ENCODE peak calls at places on chromosomes 5 and 9, in nine cellular contexts. One of them, this sample, is unnamed.
A peak's percentile ranks its signal among the peaks of the same experiment; 100 is the strongest.

GRCh38 chr5:26847041-26847736 is 191.2 kb downstream of the CDH9 start:
- DNase-seq in CD8-positive, alpha-beta T cell: no peak
- DNase-seq in breast epithelium: no peak
- DNase-seq in psoas muscle: no peak
- DNase-seq in heart left ventricle: no peak
- DNase-seq in uterus: no peak
- DNase-seq in neural progenitor cell: peak; percentile 4
- DNase-seq in IMR-90: no peak
- DNase-seq in prostate gland: no peak
- DNase-seq in this sample: peak; percentile 30

GRCh38 chr9:18071651-18072060 is 402.3 kb upstream of the ADAMTSL1 start:
- DNase-seq in uterus: peak; percentile 31
- DNase-seq in prostate gland: no peak
- DNase-seq in psoas muscle: no peak
- DNase-seq in breast epithelium: no peak
- DNase-seq in neural progenitor cell: no peak
- DNase-seq in CD8-positive, alpha-beta T cell: no peak
- DNase-seq in heart left ventricle: no peak
- DNase-seq in IMR-90: peak; percentile 30
- DNase-seq in this sample: no peak

GRCh38 chr5:99104538-99105132 is 175.8 kb upstream of the CHD1 start:
- DNase-seq in uterus: no peak
- DNase-seq in psoas muscle: no peak
- DNase-seq in heart left ventricle: no peak
- DNase-seq in prostate gland: no peak
- DNase-seq in neural progenitor cell: peak; percentile 70
- DNase-seq in IMR-90: peak; percentile 30
- DNase-seq in breast epithelium: no peak
- DNase-seq in CD8-positive, alpha-beta T cell: no peak
- DNase-seq in this sample: peak; percentile 19

GRCh38 chr9:73081979-73082657 is 69.5 kb upstream of the ANXA1 start:
- DNase-seq in prostate gland: no peak
- DNase-seq in heart left ventricle: no peak
- DNase-seq in uterus: no peak
- DNase-seq in breast epithelium: no peak
- DNase-seq in IMR-90: peak; percentile 27
- DNase-seq in CD8-positive, alpha-beta T cell: no peak
- DNase-seq in psoas muscle: no peak
- DNase-seq in neural progenitor cell: peak; percentile 72
- DNase-seq in this sample: no peak

GRCh38 chr5:127352068-127352467 is 61.5 kb downstream of the MEGF10 start:
- DNase-seq in uterus: no peak
- DNase-seq in prostate gland: no peak
- DNase-seq in IMR-90: no peak
- DNase-seq in CD8-positive, alpha-beta T cell: no peak
- DNase-seq in breast epithelium: no peak
- DNase-seq in psoas muscle: no peak
- DNase-seq in heart left ventricle: no peak
- DNase-seq in neural progenitor cell: no peak
- DNase-seq in this sample: no peak

GRCh38 chr5:66232701-66233100 is 88.6 kb downstream of the SREK1 start:
- DNase-seq in uterus: no peak
- DNase-seq in heart left ventricle: no peak
- DNase-seq in psoas muscle: no peak
- DNase-seq in IMR-90: peak; percentile 55
- DNase-seq in prostate gland: no peak
- DNase-seq in breast epithelium: no peak
- DNase-seq in CD8-positive, alpha-beta T cell: no peak
- DNase-seq in neural progenitor cell: no peak
- DNase-seq in this sample: no peak

GRCh38 chr5:170565077-170565476 is 61.3 kb downstream of the KCNIP1 start:
- DNase-seq in uterus: no peak
- DNase-seq in psoas muscle: no peak
- DNase-seq in IMR-90: no peak
- DNase-seq in neural progenitor cell: no peak
- DNase-seq in breast epithelium: no peak
- DNase-seq in prostate gland: no peak
- DNase-seq in CD8-positive, alpha-beta T cell: no peak
- DNase-seq in heart left ventricle: no peak
- DNase-seq in this sample: no peak

GRCh38 chr9:36868591-36869282 is 165.3 kb downstream of the PAX5 start:
- DNase-seq in prostate gland: no peak
- DNase-seq in neural progenitor cell: no peak
- DNase-seq in heart left ventricle: no peak
- DNase-seq in psoas muscle: no peak
- DNase-seq in CD8-positive, alpha-beta T cell: no peak
- DNase-seq in breast epithelium: no peak
- DNase-seq in IMR-90: no peak
- DNase-seq in uterus: no peak
- DNase-seq in this sample: no peak

GRCh38 chr5:133227897-133228296 is 176.1 kb downstream of the HSPA4 start:
- DNase-seq in psoas muscle: no peak
- DNase-seq in CD8-positive, alpha-beta T cell: no peak
- DNase-seq in uterus: no peak
- DNase-seq in IMR-90: no peak
- DNase-seq in breast epithelium: no peak
- DNase-seq in heart left ventricle: no peak
- DNase-seq in neural progenitor cell: no peak
- DNase-seq in prostate gland: no peak
- DNase-seq in this sample: no peak

GRCh38 chr5:34480810-34481528 is 175.2 kb upstream of the RAI14 start:
- DNase-seq in neural progenitor cell: no peak
- DNase-seq in IMR-90: no peak
- DNase-seq in heart left ventricle: no peak
- DNase-seq in prostate gland: no peak
- DNase-seq in CD8-positive, alpha-beta T cell: no peak
- DNase-seq in psoas muscle: no peak
- DNase-seq in uterus: no peak
- DNase-seq in breast epithelium: no peak
- DNase-seq in this sample: no peak

GRCh38 chr5:32505718-32506117 is 61.2 kb upstream of the ZFR start:
- DNase-seq in heart left ventricle: no peak
- DNase-seq in uterus: peak; percentile 33
- DNase-seq in neural progenitor cell: peak; percentile 16
- DNase-seq in breast epithelium: no peak
- DNase-seq in prostate gland: no peak
- DNase-seq in psoas muscle: peak; percentile 28
- DNase-seq in IMR-90: peak; percentile 63
- DNase-seq in CD8-positive, alpha-beta T cell: no peak
- DNase-seq in this sample: no peak

GRCh38 chr9:128411373-128412119 is 9.1 kb upstream of the CERCAM start:
- DNase-seq in breast epithelium: no peak
- DNase-seq in psoas muscle: no peak
- DNase-seq in CD8-positive, alpha-beta T cell: no peak
- DNase-seq in uterus: no peak
- DNase-seq in neural progenitor cell: no peak
- DNase-seq in prostate gland: no peak
- DNase-seq in IMR-90: no peak
- DNase-seq in heart left ventricle: no peak
- DNase-seq in this sample: no peak

GRCh38 chr9:133114451-133114885 is 6.6 kb downstream of the RALGDS start:
- DNase-seq in CD8-positive, alpha-beta T cell: no peak
- DNase-seq in uterus: no peak
- DNase-seq in neural progenitor cell: no peak
- DNase-seq in IMR-90: peak; percentile 21
- DNase-seq in breast epithelium: peak; percentile 56
- DNase-seq in psoas muscle: peak; percentile 67
- DNase-seq in prostate gland: no peak
- DNase-seq in heart left ventricle: peak; percentile 58
- DNase-seq in this sample: peak; percentile 96

GRCh38 chr9:133117271-133118178 is 3.5 kb downstream of the RALGDS start:
- DNase-seq in breast epithelium: peak; percentile 75
- DNase-seq in psoas muscle: peak; percentile 77
- DNase-seq in heart left ventricle: peak; percentile 61
- DNase-seq in IMR-90: no peak
- DNase-seq in uterus: no peak
- DNase-seq in neural progenitor cell: no peak
- DNase-seq in prostate gland: peak; percentile 60
- DNase-seq in CD8-positive, alpha-beta T cell: no peak
- DNase-seq in this sample: peak; percentile 80

GRCh38 chr9:133114886-133115603 is 6.0 kb downstream of the RALGDS start:
- DNase-seq in uterus: no peak
- DNase-seq in breast epithelium: no peak
- DNase-seq in prostate gland: no peak
- DNase-seq in psoas muscle: peak; percentile 26
- DNase-seq in heart left ventricle: no peak
- DNase-seq in neural progenitor cell: no peak
- DNase-seq in IMR-90: no peak
- DNase-seq in CD8-positive, alpha-beta T cell: no peak
- DNase-seq in this sample: no peak

GRCh38 chr9:133116346-133117231 is 4.5 kb downstream of the RALGDS start:
- DNase-seq in IMR-90: no peak
- DNase-seq in heart left ventricle: no peak
- DNase-seq in neural progenitor cell: no peak
- DNase-seq in breast epithelium: no peak
- DNase-seq in CD8-positive, alpha-beta T cell: no peak
- DNase-seq in uterus: no peak
- DNase-seq in prostate gland: no peak
- DNase-seq in psoas muscle: peak; percentile 13
- DNase-seq in this sample: peak; percentile 35

GRCh38 chr9:133115604-133116345 is 5.3 kb downstream of the RALGDS start:
- DNase-seq in heart left ventricle: no peak
- DNase-seq in CD8-positive, alpha-beta T cell: no peak
- DNase-seq in uterus: no peak
- DNase-seq in neural progenitor cell: no peak
- DNase-seq in prostate gland: no peak
- DNase-seq in IMR-90: peak; percentile 63
- DNase-seq in breast epithelium: no peak
- DNase-seq in psoas muscle: peak; percentile 36
- DNase-seq in this sample: peak; percentile 42
- H3K4me1 ChIP-seq in heart left ventricle: peaks cover 91% of the 10 kb centered on the region
- H3K4me1 ChIP-seq in CD8-positive, alpha-beta T cell: peaks cover 72% of the 10 kb centered on the region
- H3K4me1 ChIP-seq in uterus: peaks cover 27% of the 10 kb centered on the region
- H3K4me1 ChIP-seq in neural progenitor cell: peaks cover 37% of the 10 kb centered on the region
- H3K4me1 ChIP-seq in prostate gland: peaks cover 50% of the 10 kb centered on the region
- H3K4me1 ChIP-seq in IMR-90: peaks cover 35% of the 10 kb centered on the region
- H3K4me1 ChIP-seq in breast epithelium: peaks cover 67% of the 10 kb centered on the region
- H3K4me1 ChIP-seq in psoas muscle: peaks cover 84% of the 10 kb centered on the region
- H3K4me1 ChIP-seq in this sample: peaks cover 61% of the 10 kb centered on the region

DNA sequence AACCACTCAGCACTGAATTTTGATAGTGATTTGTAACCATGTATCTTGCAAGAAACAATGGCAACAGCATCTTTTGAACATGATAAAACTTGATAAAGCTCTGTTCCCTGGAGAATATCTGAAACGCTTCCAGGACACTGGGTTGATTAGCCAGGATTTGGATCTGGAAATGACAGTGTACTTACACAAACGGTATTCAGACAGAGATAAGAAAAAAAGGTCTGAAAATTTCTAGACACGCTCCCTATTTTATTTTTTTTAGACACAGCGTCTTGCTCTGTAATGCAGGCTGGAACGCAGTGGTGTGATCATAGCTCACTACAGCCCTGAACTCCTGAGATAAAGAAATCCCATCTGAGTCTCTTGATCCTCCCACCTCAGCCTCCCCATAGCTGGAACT is 109.0 kb downstream of the GNAQ start:
- DNase-seq in heart left ventricle: no peak
- DNase-seq in prostate gland: no peak
- DNase-seq in uterus: no peak
- DNase-seq in IMR-90: no peak
- DNase-seq in neural progenitor cell: no peak
- DNase-seq in psoas muscle: no peak
- DNase-seq in breast epithelium: no peak
- DNase-seq in CD8-positive, alpha-beta T cell: no peak
- DNase-seq in this sample: no peak
- TF ChIP-seq CTCF in heart left ventricle: no peak
- TF ChIP-seq CTCF in prostate gland: no peak
- TF ChIP-seq CTCF in uterus: no peak
- TF ChIP-seq CTCF in IMR-90: no peak
- TF ChIP-seq CTCF in neural progenitor cell: no peak
- TF ChIP-seq CTCF in psoas muscle: no peak
- TF ChIP-seq CTCF in breast epithelium: no peak
- TF ChIP-seq CTCF in CD8-positive, alpha-beta T cell: no peak
- TF ChIP-seq CTCF in this sample: no peak

DNA sequence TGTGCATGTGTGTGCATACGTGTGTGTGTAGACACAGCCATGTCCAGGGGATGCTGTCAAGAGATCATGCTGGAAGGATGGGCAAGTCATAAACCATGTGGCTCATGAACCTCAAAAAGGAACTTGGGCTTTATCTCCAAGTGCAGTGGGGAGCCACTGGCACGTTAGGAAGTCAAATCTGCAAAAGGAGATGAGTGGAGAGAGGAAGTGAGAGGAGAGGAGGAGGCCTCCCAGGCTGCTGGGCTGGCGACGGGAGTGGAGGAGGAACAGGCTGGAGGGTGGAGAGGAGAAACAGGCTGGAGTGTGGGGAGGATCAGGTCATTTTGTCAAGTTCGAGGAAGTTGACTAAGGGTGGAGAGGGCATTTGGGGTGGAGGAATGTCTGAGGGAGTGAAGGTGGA is 29.2 kb upstream of the TIFAB start:
- DNase-seq in IMR-90: no peak
- DNase-seq in prostate gland: no peak
- DNase-seq in psoas muscle: no peak
- DNase-seq in heart left ventricle: no peak
- DNase-seq in uterus: no peak
- DNase-seq in neural progenitor cell: no peak
- DNase-seq in CD8-positive, alpha-beta T cell: no peak
- DNase-seq in breast epithelium: no peak
- DNase-seq in this sample: no peak
- H3K4me3 ChIP-seq in IMR-90: no peak overlapping the region
- H3K4me3 ChIP-seq in prostate gland: no peak overlapping the region
- H3K4me3 ChIP-seq in psoas muscle: no peak overlapping the region
- H3K4me3 ChIP-seq in heart left ventricle: no peak overlapping the region
- H3K4me3 ChIP-seq in uterus: no peak overlapping the region
- H3K4me3 ChIP-seq in neural progenitor cell: no peak overlapping the region
- H3K4me3 ChIP-seq in CD8-positive, alpha-beta T cell: no peak overlapping the region
- H3K4me3 ChIP-seq in breast epithelium: no peak overlapping the region
- H3K4me3 ChIP-seq in this sample: no peak overlapping the region

GRCh38 chr5:37717276-37717612 is 122.6 kb downstream of the GDNF start:
- DNase-seq in prostate gland: no peak
- DNase-seq in uterus: no peak
- DNase-seq in neural progenitor cell: no peak
- DNase-seq in CD8-positive, alpha-beta T cell: no peak
- DNase-seq in psoas muscle: no peak
- DNase-seq in breast epithelium: no peak
- DNase-seq in heart left ventricle: no peak
- DNase-seq in IMR-90: no peak
- DNase-seq in this sample: no peak
- H3K4me1 ChIP-seq in prostate gland: peaks cover 5% of the 10 kb centered on the region
- H3K4me1 ChIP-seq in uterus: no peaks in the 10 kb centered on the region
- H3K4me1 ChIP-seq in neural progenitor cell: no peaks in the 10 kb centered on the region
- H3K4me1 ChIP-seq in CD8-positive, alpha-beta T cell: no peaks in the 10 kb centered on the region
- H3K4me1 ChIP-seq in psoas muscle: peaks cover 20% of the 10 kb centered on the region
- H3K4me1 ChIP-seq in breast epithelium: no peaks in the 10 kb centered on the region
- H3K4me1 ChIP-seq in heart left ventricle: peaks cover 14% of the 10 kb centered on the region
- H3K4me1 ChIP-seq in IMR-90: peaks cover 6% of the 10 kb centered on the region
- H3K4me1 ChIP-seq in this sample: peaks cover 37% of the 10 kb centered on the region

GRCh38 chr5:165881259-165881658 is 2375.8 kb downstream of the MAT2B start:
- DNase-seq in neural progenitor cell: peak; percentile 6
- DNase-seq in psoas muscle: no peak
- DNase-seq in CD8-positive, alpha-beta T cell: no peak
- DNase-seq in heart left ventricle: no peak
- DNase-seq in uterus: no peak
- DNase-seq in IMR-90: no peak
- DNase-seq in breast epithelium: no peak
- DNase-seq in prostate gland: no peak
- DNase-seq in this sample: no peak
- TF ChIP-seq CTCF in neural progenitor cell: peak; percentile 51
- TF ChIP-seq CTCF in psoas muscle: no peak
- TF ChIP-seq CTCF in CD8-positive, alpha-beta T cell: no peak
- TF ChIP-seq CTCF in heart left ventricle: no peak
- TF ChIP-seq CTCF in uterus: no peak
- TF ChIP-seq CTCF in IMR-90: no peak
- TF ChIP-seq CTCF in breast epithelium: no peak
- TF ChIP-seq CTCF in prostate gland: no peak
- TF ChIP-seq CTCF in this sample: no peak

GRCh38 chr9:117153021-117153420 is 261.8 kb downstream of the ASTN2 start:
- DNase-seq in psoas muscle: no peak
- DNase-seq in prostate gland: no peak
- DNase-seq in IMR-90: peak; percentile 57
- DNase-seq in breast epithelium: no peak
- DNase-seq in uterus: no peak
- DNase-seq in neural progenitor cell: no peak
- DNase-seq in CD8-positive, alpha-beta T cell: no peak
- DNase-seq in heart left ventricle: no peak
- DNase-seq in this sample: no peak
- H3K4me3 ChIP-seq in psoas muscle: no peak overlapping the region
- H3K4me3 ChIP-seq in prostate gland: no peak overlapping the region
- H3K4me3 ChIP-seq in IMR-90: no peak overlapping the region
- H3K4me3 ChIP-seq in breast epithelium: no peak overlapping the region
- H3K4me3 ChIP-seq in uterus: no peak overlapping the region
- H3K4me3 ChIP-seq in neural progenitor cell: no peak overlapping the region
- H3K4me3 ChIP-seq in CD8-positive, alpha-beta T cell: no peak overlapping the region
- H3K4me3 ChIP-seq in heart left ventricle: no peak overlapping the region
- H3K4me3 ChIP-seq in this sample: no peak overlapping the region